ENCODE peak calls at places on chromosomes 3 and 15, in nine cellular contexts. Y, H, B, K, U, Z, P, V and A are unnamed samples. For H3K4me1, the result is how much of the 10 kb centered on the place peaks cover.

GRCh38 chr3:126263539-126263938 is 83.2 kb upstream of the ALDH1L1 start:
- DNase-seq in U (peak), K (no peak), P (no peak), Y (no peak), B (no peak), Z (no peak), H (no peak), V (no peak), A (no peak)

GRCh38 chr3:78957456-78957855 is 810.3 kb downstream of the ROBO1 start:
- DNase-seq in Z (no peak), Y (no peak), U (no peak), V (no peak), B (no peak), K (no peak), H (no peak), P (no peak), A (no peak)

GRCh38 chr3:43497905-43498365 is 123.9 kb downstream of the ANO10 start:
- DNase-seq in Y (no peak), H (peak), P (peak), K (no peak), V (no peak), B (peak), U (no peak), Z (no peak), A (no peak)

GRCh38 chr15:77568014-77568959 is 64.4 kb downstream of the LINGO1 start:
- DNase-seq in Z (no peak), P (no peak), B (no peak), V (no peak), K (no peak), Y (no peak), H (peak), U (no peak), A (no peak)

GRCh38 chr3:107524214-107525100 is 1.7 kb downstream of the BBX start:
- DNase-seq in V (peak), Z (peak), H (peak), K (peak), B (peak), Y (peak), U (peak), P (peak), A (peak)

GRCh38 chr15:33083232-33084006 is 111.1 kb downstream of the FMN1 start:
- DNase-seq in Y (no peak), P (no peak), B (peak), H (no peak), K (no peak), U (no peak), Z (no peak), V (no peak), A (no peak)

GRCh38 chr15:62976301-62976842 is 66.2 kb upstream of the TPM1 start:
- DNase-seq in P (no peak), Y (no peak), K (no peak), H (no peak), Z (no peak), B (no peak), U (no peak), V (no peak), A (no peak)

GRCh38 chr15:40190591-40190990 is 29.7 kb downstream of the BUB1B start:
- DNase-seq in K (no peak), U (no peak), V (no peak), P (no peak), Y (no peak), B (peak), Z (no peak), H (peak), A (no peak)

GRCh38 chr3:13047296-13048165 is 25.7 kb downstream of the IQSEC1 start:
- DNase-seq in K (no peak), V (no peak), U (no peak), B (no peak), P (no peak), Z (no peak), H (no peak), Y (peak), A (no peak)

GRCh38 chr3:11651900-11652299 is 8.2 kb upstream of the VGLL4 start:
- DNase-seq in U (no peak), Z (no peak), B (no peak), P (no peak), Y (no peak), H (peak), K (no peak), V (no peak), A (no peak)

GRCh38 chr3:138043266-138044029 is 33.5 kb downstream of the CLDN18 start:
- DNase-seq in K (no peak), B (peak), P (no peak), Y (no peak), V (no peak), U (no peak), Z (no peak), H (peak), A (no peak)

GRCh38 chr15:60757831-60758570 is 279.1 kb upstream of the ICE2 start:
- DNase-seq in Z (no peak), P (no peak), Y (no peak), V (no peak), H (peak), U (no peak), B (no peak), K (no peak), A (no peak)

GRCh38 chr15:101048191-101049011 is 129.2 kb downstream of the LRRK1 start:
- DNase-seq in V (no peak), H (no peak), Y (peak), U (peak), P (peak), K (peak), B (no peak), Z (peak), A (no peak)

GRCh38 chr3:127139601-127140500 is 53.1 kb upstream of the PRR23E start:
- DNase-seq in K (no peak), B (no peak), Z (no peak), V (no peak), H (no peak), P (no peak), U (no peak), Y (no peak), A (peak)

GRCh38 chr3:128495435-128495970 is 2.5 kb upstream of the GATA2 start:
- DNase-seq in B (no peak), K (no peak), V (no peak), U (no peak), P (no peak), Z (no peak), Y (no peak), H (no peak), A (no peak)

GRCh38 chr3:177211503-177212277 is 14.4 kb upstream of the TBL1XR1 start:
- DNase-seq in U (no peak), P (no peak), B (no peak), Y (no peak), Z (no peak), V (no peak), K (no peak), H (no peak), A (no peak)

DNA sequence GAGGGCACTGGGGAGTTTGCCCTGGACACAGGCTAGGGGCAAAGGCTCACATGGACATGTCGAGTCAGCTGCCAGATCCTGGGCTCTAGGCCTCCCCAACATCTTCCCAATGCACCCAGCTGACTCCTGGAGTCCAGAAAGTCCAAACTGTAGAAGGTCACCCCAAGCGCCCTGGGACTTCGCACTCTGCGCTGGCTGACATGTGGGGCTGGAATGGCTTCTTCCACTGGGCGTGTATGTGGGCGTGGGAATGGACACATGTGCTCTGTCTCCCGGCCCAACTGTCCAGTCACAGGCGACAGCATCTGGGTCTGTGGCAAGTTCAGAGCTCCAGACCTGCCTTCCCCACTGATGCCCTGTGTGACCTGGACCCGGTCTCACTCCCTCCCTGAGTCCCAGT is 13.2 kb upstream of the FURIN start:
- DNase-seq in U (no peak), B (no peak), V (no peak), Z (no peak), Y (no peak), H (no peak), K (no peak), P (no peak), A (no peak)
- H3K27ac ChIP-seq in U (no peak), B (no peak), V (no peak), Z (no peak), Y (no peak), H (no peak), K (no peak), P (no peak), A (no peak)

DNA sequence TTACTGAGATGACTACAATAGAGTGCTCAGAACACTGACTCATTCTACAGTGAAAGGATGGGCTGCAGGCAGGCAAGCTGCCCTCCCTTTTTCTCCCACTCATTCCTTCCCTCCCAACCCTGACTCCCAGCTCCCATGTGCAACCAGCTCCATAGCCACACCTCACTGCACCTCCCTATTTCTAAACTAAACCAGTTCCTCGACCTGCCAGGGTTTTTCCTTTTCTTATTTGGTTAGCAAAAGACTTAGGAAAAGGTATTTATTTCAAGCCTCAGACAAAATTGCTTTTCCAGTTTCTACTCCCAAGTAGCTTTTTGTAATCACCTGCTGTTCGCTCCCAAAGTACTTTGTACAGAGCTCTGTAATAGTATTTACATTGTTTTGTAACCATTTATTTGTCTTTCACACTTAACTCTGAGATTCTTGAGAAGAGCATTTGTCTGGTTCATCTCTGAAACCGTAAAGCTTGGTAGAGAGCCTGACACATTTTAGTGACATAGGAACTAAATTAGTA is 2.2 kb downstream of the AADAC start:
- DNase-seq in Y (no peak), V (no peak), B (peak), K (peak), H (peak), P (no peak), Z (no peak), U (no peak), A (no peak)
- H3K4me1 ChIP-seq in Y (under half), V (under half), B (under half), K (under half), H (under half), P (under half), Z (under half), U (under half), A (under half)

DNA sequence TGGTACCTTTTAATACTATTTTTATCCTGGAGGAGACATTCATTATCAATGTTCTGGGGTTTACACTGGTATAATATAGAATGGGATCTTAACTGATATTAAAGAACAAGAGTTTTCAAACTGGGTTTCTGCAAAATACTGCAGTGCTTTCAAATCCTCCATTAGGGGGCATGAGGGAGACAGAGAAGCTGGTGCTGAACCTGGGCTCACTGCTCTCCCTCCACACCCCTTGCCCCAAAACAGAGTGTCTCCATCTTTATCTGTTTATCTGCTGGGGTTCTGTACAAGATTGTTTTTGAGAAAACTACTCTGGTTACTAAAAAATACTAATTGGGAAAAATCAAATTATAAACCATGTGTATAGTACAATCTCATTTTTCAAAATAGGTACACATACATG is 41.7 kb downstream of the CADPS start:
- DNase-seq in Z (no peak), B (no peak), P (no peak), U (no peak), Y (no peak), H (no peak), K (no peak), V (no peak), A (no peak)
- H3K27ac ChIP-seq in Z (no peak), B (no peak), P (no peak), U (no peak), Y (no peak), H (no peak), K (no peak), V (no peak), A (no peak)

GRCh38 chr15:91950054-91950453 is 96.5 kb downstream of the SLCO3A1 start:
- DNase-seq in Y (no peak), K (no peak), Z (no peak), H (no peak), V (no peak), B (no peak), P (no peak), U (no peak), A (no peak)
- H3K4me1 ChIP-seq in Y (half or more), K (under half), Z (under half), H (under half), V (under half), B (half or more), P (half or more), U (half or more), A (under half)

GRCh38 chr3:46934508-46935167 is 41.9 kb downstream of the CCDC12 start:
- DNase-seq in Y (peak), P (peak), V (no peak), U (peak), K (peak), Z (no peak), B (peak), H (peak), A (peak)

GRCh38 chr3:46932455-46933225 is 43.9 kb downstream of the CCDC12 start:
- DNase-seq in U (no peak), Y (peak), V (no peak), Z (no peak), H (no peak), K (no peak), P (no peak), B (no peak), A (peak)

GRCh38 chr3:46931631-46932441 is 44.7 kb downstream of the CCDC12 start:
- DNase-seq in Y (peak), H (no peak), K (no peak), B (no peak), Z (no peak), V (no peak), P (no peak), U (peak), A (peak)

GRCh38 chr3:46934067-46934466 is 42.5 kb downstream of the CCDC12 start:
- DNase-seq in B (no peak), H (no peak), U (no peak), K (no peak), P (no peak), V (no peak), Y (peak), Z (no peak), A (peak)

GRCh38 chr3:46933261-46933660 is 43.3 kb downstream of the CCDC12 start:
- DNase-seq in P (no peak), Z (no peak), K (no peak), H (no peak), V (no peak), U (no peak), Y (peak), B (no peak), A (no peak)
- H3K27ac ChIP-seq in P (peak), Z (no peak), K (peak), H (no peak), V (no peak), U (peak), Y (peak), B (peak), A (peak)

DNA sequence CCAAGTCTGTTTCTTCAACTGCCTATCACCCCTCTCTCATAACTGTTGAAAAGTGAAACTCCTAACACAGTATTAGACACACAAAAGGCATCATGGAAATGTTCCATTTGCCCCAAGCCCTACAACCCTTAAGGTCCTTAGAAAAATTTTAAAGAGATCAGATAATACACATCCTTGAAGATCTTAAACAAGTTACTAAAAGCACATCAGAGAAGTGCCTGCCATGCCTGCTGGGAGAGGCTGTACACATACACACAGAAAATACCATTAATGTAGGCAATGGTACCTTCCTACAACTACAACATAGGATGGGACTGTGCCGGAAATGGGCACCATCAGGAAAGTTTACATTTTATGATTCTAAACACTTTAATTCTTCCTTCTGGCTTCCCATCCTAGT is 3.3 kb downstream of the ADAM10 start:
- DNase-seq in V (no peak), K (no peak), P (no peak), H (no peak), B (no peak), U (no peak), Y (no peak), Z (no peak), A (no peak)
- H3K4me1 ChIP-seq in V (under half), K (under half), P (half or more), H (under half), B (under half), U (under half), Y (under half), Z (under half), A (under half)